ENCODE peak calls at places on chromosomes 1 and 21, in nine cellular contexts. G is heart left ventricle, E is stomach, O is body of pancreas, C is A549, B is suprapubic skin, U is IMR-90, A is HCT116, I is upper lobe of left lung. N is an unnamed sample.

GRCh38 chr1:116314305-116314919 is 58.6 kb upstream of the ATP1A1 start:
- DNase-seq in G (no peak), E (no peak), O (peak), C (no peak), B (no peak), U (no peak), A (no peak), I (no peak), N (no peak)

GRCh38 chr1:85328713-85329376 is 52.4 kb upstream of the BCL10 start:
- DNase-seq in G (no peak), E (no peak), O (peak), C (peak), B (no peak), U (peak), A (peak), I (no peak), N (no peak)

GRCh38 chr1:33758698-33759097 is 105.2 kb upstream of the HMGB4 start:
- DNase-seq in G (peak), E (no peak), O (peak), C (no peak), B (no peak), U (peak), A (no peak), I (no peak), N (no peak)

GRCh38 chr1:34050711-34051485 is 114.1 kb downstream of the CSMD2 start:
- DNase-seq in G (no peak), E (no peak), O (no peak), C (no peak), B (no peak), U (no peak), A (no peak), I (no peak), N (no peak)

GRCh38 chr1:186152227-186152944 is 222.7 kb downstream of the TPR start:
- DNase-seq in G (no peak), E (no peak), O (no peak), C (peak), B (no peak), U (peak), A (peak), I (no peak), N (peak)

GRCh38 chr1:236083650-236084385 is 18.9 kb upstream of the NID1 start:
- DNase-seq in G (no peak), E (no peak), O (no peak), C (no peak), B (peak), U (peak), A (no peak), I (no peak), N (no peak)

GRCh38 chr1:9235123-9235513 is 544 bp downstream of the H6PD start:
- DNase-seq in G (peak), E (peak), O (peak), C (peak), B (no peak), U (peak), A (no peak), I (no peak), N (peak)

GRCh38 chr1:59900640-59901039 is 25.9 kb downstream of the CYP2J2 start:
- DNase-seq in G (no peak), E (no peak), O (no peak), C (no peak), B (no peak), U (no peak), A (no peak), I (no peak), N (no peak)

GRCh38 chr1:152917794-152918193 is 9.4 kb downstream of the IVL start:
- DNase-seq in G (no peak), E (no peak), O (peak), C (no peak), B (no peak), U (peak), A (peak), I (no peak), N (peak)

GRCh38 chr1:109502368-109502851 is 7.1 kb downstream of the AMIGO1 start:
- DNase-seq in G (no peak), E (no peak), O (peak), C (no peak), B (no peak), U (no peak), A (no peak), I (no peak), N (no peak)

GRCh38 chr1:150703427-150703826 is 6.5 kb upstream of the GOLPH3L start:
- DNase-seq in G (no peak), E (no peak), O (no peak), C (no peak), B (no peak), U (no peak), A (no peak), I (no peak), N (no peak)

GRCh38 chr1:184583837-184584236 is 170.8 kb downstream of the EDEM3 start:
- DNase-seq in G (no peak), E (no peak), O (no peak), C (no peak), B (no peak), U (no peak), A (no peak), I (no peak), N (no peak)

GRCh38 chr1:197180252-197180878 is 33.9 kb upstream of the ASPM start:
- DNase-seq in G (no peak), E (no peak), O (no peak), C (peak), B (no peak), U (peak), A (no peak), I (no peak), N (peak)

GRCh38 chr1:6095511-6096242 is 50.0 kb downstream of the KCNAB2 start:
- DNase-seq in G (no peak), E (no peak), O (no peak), C (no peak), B (no peak), U (no peak), A (no peak), I (peak), N (no peak)

GRCh38 chr1:113760102-113760804 is 967 bp upstream of the PHTF1 start:
- DNase-seq in G (no peak), E (no peak), O (peak), C (peak), B (no peak), U (no peak), A (no peak), I (peak), N (no peak)

GRCh38 chr1:228334954-228335353 is 71.7 kb downstream of the TRIM11 start:
- DNase-seq in G (no peak), E (peak), O (no peak), C (no peak), B (peak), U (no peak), A (no peak), I (peak), N (no peak)

GRCh38 chr1:67005068-67005467 is 48.9 kb downstream of the SLC35D1 start:
- DNase-seq in G (peak), E (no peak), O (no peak), C (no peak), B (no peak), U (no peak), A (no peak), I (no peak), N (no peak)

GRCh38 chr1:109821831-109822745 is 58.4 kb upstream of the EPS8L3 start:
- DNase-seq in G (peak), E (no peak), O (peak), C (peak), B (no peak), U (peak), A (no peak), I (no peak), N (peak)

GRCh38 chr1:47745725-47746609 is 251.2 kb downstream of the TRABD2B start:
- DNase-seq in G (no peak), E (no peak), O (no peak), C (no peak), B (no peak), U (no peak), A (no peak), I (no peak), N (no peak)

GRCh38 chr1:148333875-148334338 is 149.2 kb downstream of the PPIAL4G start:
- DNase-seq in G (no peak), E (no peak), O (no peak), C (peak), B (no peak), U (no peak), A (no peak), I (no peak), N (no peak)

GRCh38 chr1:110421159-110421777 is 13.8 kb upstream of the LAMTOR5 start:
- DNase-seq in G (no peak), E (no peak), O (peak), C (no peak), B (no peak), U (peak), A (no peak), I (no peak), N (peak)

GRCh38 chr21:45550552-45551210 is 8.4 kb upstream of the SLC19A1 start:
- DNase-seq in G (no peak), E (no peak), O (peak), C (no peak), B (peak), U (no peak), A (no peak), I (no peak), N (peak)

GRCh38 chr1:32536764-32537163 is 2.5 kb upstream of the ZBTB8A start:
- DNase-seq in G (no peak), E (no peak), O (no peak), C (no peak), B (no peak), U (no peak), A (no peak), I (no peak), N (no peak)

GRCh38 chr1:186813420-186813819 is 15.3 kb upstream of the PLA2G4A start:
- DNase-seq in G (no peak), E (no peak), O (no peak), C (no peak), B (no peak), U (peak), A (no peak), I (no peak), N (no peak)

GRCh38 chr1:48916121-48917069 is 139.7 kb upstream of the BEND5 start:
- DNase-seq in G (no peak), E (no peak), O (peak), C (peak), B (no peak), U (peak), A (peak), I (no peak), N (peak)

GRCh38 chr1:15005116-15005515 is 148.4 kb upstream of the TMEM51 start:
- DNase-seq in G (no peak), E (no peak), O (peak), C (no peak), B (no peak), U (no peak), A (no peak), I (no peak), N (no peak)

GRCh38 chr21:45942755-45943629 is 38.6 kb upstream of the COL6A1 start:
- DNase-seq in G (no peak), E (no peak), O (no peak), C (no peak), B (no peak), U (no peak), A (no peak), I (peak), N (no peak)

GRCh38 chr1:161962094-161962887 is 61.4 kb downstream of the OLFML2B start:
- DNase-seq in G (no peak), E (no peak), O (no peak), C (no peak), B (no peak), U (peak), A (peak), I (no peak), N (no peak)

GRCh38 chr1:116770625-116771024 is 16.4 kb downstream of the CD2 start:
- DNase-seq in G (no peak), E (no peak), O (no peak), C (no peak), B (no peak), U (no peak), A (no peak), I (no peak), N (no peak)

GRCh38 chr1:2392686-2393085 is 1.0 kb downstream of the RER1 start:
- DNase-seq in G (no peak), E (no peak), O (no peak), C (no peak), B (no peak), U (no peak), A (no peak), I (no peak), N (no peak)

GRCh38 chr1:2395245-2395644 is 3.6 kb downstream of the RER1 start:
- DNase-seq in G (no peak), E (no peak), O (no peak), C (no peak), B (no peak), U (no peak), A (no peak), I (no peak), N (no peak)

GRCh38 chr1:2394761-2395160 is 3.1 kb downstream of the RER1 start:
- DNase-seq in G (no peak), E (no peak), O (no peak), C (no peak), B (no peak), U (no peak), A (no peak), I (no peak), N (no peak)

GRCh38 chr1:2393471-2393877 is 1.8 kb downstream of the RER1 start:
- DNase-seq in G (no peak), E (no peak), O (peak), C (no peak), B (no peak), U (no peak), A (no peak), I (no peak), N (no peak)

GRCh38 chr1:2394220-2394619 is 2.6 kb downstream of the RER1 start:
- DNase-seq in G (no peak), E (no peak), O (no peak), C (no peak), B (no peak), U (no peak), A (no peak), I (no peak), N (no peak)
- TF ChIP-seq POLR2A in G (no peak), E (no peak), O (no peak), C (no peak), B (no peak), U (no peak), A (no peak), I (no peak), N (no peak)

DNA sequence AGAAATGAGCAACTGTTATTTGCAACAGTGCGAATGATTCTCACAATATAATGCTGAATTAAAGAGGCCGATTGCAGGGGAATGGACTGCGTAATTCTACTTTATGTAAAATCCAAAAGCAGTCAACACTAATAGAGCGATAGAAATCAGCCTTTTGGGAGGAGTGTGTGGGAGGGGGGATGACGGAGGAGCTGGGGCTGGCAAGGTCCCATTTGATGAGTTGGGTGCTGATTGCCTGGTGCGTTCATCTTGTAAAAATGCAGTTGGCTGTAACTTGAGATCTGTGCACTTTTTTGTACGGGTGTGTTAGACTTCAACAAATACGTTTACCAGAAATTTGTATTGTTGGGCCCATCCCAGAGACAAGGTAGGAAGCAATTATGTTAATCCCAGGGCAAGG is 20.7 kb downstream of the TNFRSF8 start:
- DNase-seq in G (no peak), E (no peak), O (no peak), C (no peak), B (no peak), U (peak), A (no peak), I (no peak), N (no peak)
- H3K4me3 ChIP-seq in G (no peak), E (no peak), O (no peak), C (no peak), B (no peak), U (no peak), A (no peak), I (no peak), N (no peak)

DNA sequence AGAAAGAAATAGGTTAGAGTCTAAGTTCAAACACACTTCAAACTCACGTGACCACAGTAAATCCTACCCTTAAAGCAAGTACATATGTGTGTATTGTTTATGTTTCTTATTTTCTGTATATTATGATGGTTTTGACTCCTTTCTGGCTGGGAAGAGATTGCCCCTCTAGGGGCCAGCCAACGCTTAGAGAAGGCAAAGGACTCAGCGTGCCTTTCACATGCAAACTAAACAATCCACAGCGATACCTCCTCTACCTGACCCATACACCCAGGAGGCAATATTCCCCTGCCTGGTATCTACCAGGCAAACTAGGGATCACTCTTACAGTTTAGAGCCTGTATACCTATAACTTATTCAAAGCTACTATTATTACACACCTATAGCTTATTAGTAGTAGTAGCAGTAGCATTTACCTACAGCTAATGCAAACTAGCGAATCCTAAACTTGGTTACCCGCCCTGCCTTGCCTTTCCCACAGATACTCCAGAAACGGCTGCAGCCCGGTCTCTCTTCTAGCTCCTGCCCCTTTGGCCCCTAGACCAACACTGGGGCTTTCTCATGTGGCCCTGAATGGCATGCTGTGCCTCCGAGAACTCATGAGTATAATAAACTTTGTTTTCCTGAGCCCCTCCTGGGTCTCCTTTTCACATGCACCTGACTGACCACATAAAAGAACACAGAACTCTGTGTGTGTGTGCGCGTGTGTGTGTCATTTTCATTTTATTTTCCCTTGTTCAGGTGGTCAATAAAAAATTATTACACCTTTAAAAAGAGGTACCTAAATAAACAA is 14.0 kb downstream of the NRIP1 start:
- DNase-seq in G (no peak), E (no peak), O (no peak), C (no peak), B (no peak), U (no peak), A (no peak), I (no peak), N (no peak)
- TF ChIP-seq POLR2A in G (no peak), E (no peak), O (no peak), C (no peak), B (no peak), U (no peak), A (no peak), I (no peak), N (no peak)

DNA sequence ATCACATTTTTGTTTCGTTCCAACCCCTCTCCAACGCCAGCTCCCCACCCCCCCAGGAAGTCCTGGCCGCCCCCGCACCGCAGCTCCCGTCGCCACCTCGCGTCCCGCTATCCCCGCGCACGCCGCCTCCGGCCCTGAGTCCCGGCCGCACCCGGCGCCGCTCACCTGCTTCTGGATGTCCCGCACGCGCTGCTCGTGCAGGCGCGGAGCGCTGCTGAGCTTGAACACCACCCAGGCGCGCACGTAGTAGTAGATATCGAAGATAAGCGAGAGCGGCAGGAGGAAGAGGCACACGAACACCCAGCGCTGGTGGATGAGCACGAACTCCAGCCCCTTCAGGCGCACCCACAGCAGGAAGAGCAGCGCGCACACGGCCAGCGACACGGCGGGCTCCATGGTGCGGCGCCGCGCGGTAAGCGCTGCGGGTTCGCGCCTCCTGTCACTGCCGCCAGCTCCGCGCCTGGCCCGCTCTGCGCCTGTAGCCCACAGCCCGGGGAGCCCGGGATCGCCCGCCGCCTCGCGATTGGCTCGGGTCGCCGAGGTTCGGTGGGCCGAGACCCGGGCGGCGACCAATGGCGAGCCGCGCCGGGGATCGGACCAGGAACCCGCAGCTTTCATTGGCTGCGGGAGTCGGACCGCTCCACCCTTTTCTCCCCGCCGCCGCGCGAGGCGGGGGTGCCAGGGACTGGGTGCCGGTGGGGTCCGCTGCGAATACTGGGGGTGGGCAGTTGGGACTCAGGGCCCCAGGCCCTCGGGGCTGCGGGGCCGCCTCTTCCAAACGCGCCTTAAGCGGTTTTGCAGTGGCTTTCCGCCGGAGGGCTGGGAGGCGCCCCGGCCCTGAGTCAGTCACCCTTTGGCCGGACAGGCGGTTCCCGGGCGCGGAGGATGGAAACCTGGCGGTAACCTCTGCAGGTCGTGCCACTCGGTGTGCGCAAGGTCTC is at the start of gene DHCR24:
- DNase-seq in G (peak), E (peak), O (peak), C (peak), B (peak), U (peak), A (peak), I (peak), N (peak)
- H3K4me3 ChIP-seq in G (peak), E (peak), O (peak), C (peak), B (peak), U (peak), A (peak), I (peak), N (peak)

DNA sequence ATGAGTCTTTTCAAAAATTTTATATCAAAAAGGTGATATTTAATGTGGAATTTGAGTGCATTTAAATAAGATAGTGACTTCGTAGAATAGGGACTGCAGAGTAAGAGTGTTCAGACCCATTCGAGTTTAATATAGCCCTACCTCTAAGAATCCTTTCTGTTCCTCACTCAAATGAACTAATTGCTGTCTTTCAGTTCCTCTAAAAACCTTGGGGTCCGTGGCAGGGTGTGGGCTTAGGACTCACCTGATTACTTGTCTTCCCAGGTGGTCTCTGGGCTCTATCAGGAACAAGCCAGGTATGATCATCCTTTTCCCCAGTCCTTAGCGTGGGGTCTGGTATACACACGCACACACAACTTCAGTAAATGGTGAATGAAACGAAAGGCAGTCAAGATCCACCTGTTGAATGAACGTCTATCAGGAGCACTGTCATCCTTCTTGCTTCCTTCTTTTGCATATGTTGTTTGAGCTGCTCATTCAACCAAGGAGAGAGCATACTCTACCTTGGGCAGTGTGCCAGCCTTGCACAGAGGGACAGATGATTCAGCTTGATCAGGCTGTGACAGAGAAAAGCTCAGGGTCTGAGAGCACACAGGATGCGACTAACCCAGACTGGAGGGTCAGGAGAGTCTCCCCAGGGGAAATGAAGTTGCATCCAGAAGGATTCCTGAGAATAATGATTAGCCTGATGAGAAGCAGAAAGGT is 1.2 kb upstream of the RNF11 start:
- DNase-seq in G (peak), E (peak), O (peak), C (peak), B (no peak), U (peak), A (no peak), I (no peak), N (peak)
- TF ChIP-seq POLR2A in G (no peak), E (no peak), O (no peak), C (no peak), B (no peak), U (no peak), A (no peak), I (peak), N (no peak)